ENCODE peak calls at places on chromosomes 5 and 9, in ten cellular contexts. One of them, this sample, is unnamed.

GRCh38 chr5:140588311-140589070 is 23.9 kb downstream of the SLC35A4 start:
- DNase-seq in left ventricle myocardium inferior: no peak
- DNase-seq in kidney: no peak
- DNase-seq in PC-9: no peak
- DNase-seq in CD8-positive, alpha-beta memory T cell: no peak
- DNase-seq in breast epithelium: no peak
- DNase-seq in HCT116: no peak
- DNase-seq in mesendoderm: no peak
- DNase-seq in stomach: no peak
- DNase-seq in astrocyte: no peak
- DNase-seq in this sample: peak; percentile 33

GRCh38 chr9:116073826-116074225 is 79.8 kb upstream of the PAPPA start:
- DNase-seq in left ventricle myocardium inferior: no peak
- DNase-seq in kidney: no peak
- DNase-seq in PC-9: no peak
- DNase-seq in CD8-positive, alpha-beta memory T cell: no peak
- DNase-seq in breast epithelium: peak; percentile 84
- DNase-seq in HCT116: no peak
- DNase-seq in mesendoderm: no peak
- DNase-seq in stomach: no peak
- DNase-seq in astrocyte: peak; percentile 95
- DNase-seq in this sample: peak; percentile 91

GRCh38 chr9:110320651-110321050 is 17.0 kb downstream of the TXNDC8 start:
- DNase-seq in left ventricle myocardium inferior: no peak
- DNase-seq in kidney: no peak
- DNase-seq in PC-9: no peak
- DNase-seq in CD8-positive, alpha-beta memory T cell: no peak
- DNase-seq in breast epithelium: no peak
- DNase-seq in HCT116: no peak
- DNase-seq in mesendoderm: no peak
- DNase-seq in stomach: no peak
- DNase-seq in astrocyte: peak; percentile 51
- DNase-seq in this sample: no peak

GRCh38 chr9:72255546-72255925 is 106.3 kb downstream of the GDA start:
- DNase-seq in left ventricle myocardium inferior: no peak
- DNase-seq in kidney: no peak
- DNase-seq in PC-9: no peak
- DNase-seq in CD8-positive, alpha-beta memory T cell: no peak
- DNase-seq in breast epithelium: no peak
- DNase-seq in HCT116: no peak
- DNase-seq in mesendoderm: no peak
- DNase-seq in stomach: no peak
- DNase-seq in astrocyte: no peak
- DNase-seq in this sample: no peak

GRCh38 chr5:93532370-93532769 is 48.6 kb downstream of the NR2F1-AS1 start:
- DNase-seq in left ventricle myocardium inferior: peak; percentile 51
- DNase-seq in kidney: peak; percentile 48
- DNase-seq in PC-9: no peak
- DNase-seq in CD8-positive, alpha-beta memory T cell: no peak
- DNase-seq in breast epithelium: peak; percentile 73
- DNase-seq in HCT116: no peak
- DNase-seq in mesendoderm: no peak
- DNase-seq in stomach: peak; percentile 50
- DNase-seq in astrocyte: peak; percentile 93
- DNase-seq in this sample: peak; percentile 92

GRCh38 chr9:126893079-126893478 is 21.5 kb upstream of the RALGPS1 start:
- DNase-seq in left ventricle myocardium inferior: no peak
- DNase-seq in kidney: no peak
- DNase-seq in PC-9: no peak
- DNase-seq in CD8-positive, alpha-beta memory T cell: no peak
- DNase-seq in breast epithelium: no peak
- DNase-seq in HCT116: peak; percentile 8
- DNase-seq in mesendoderm: no peak
- DNase-seq in stomach: no peak
- DNase-seq in astrocyte: no peak
- DNase-seq in this sample: no peak

GRCh38 chr9:129596541-129597328 is 24.2 kb downstream of the C9orf50 start:
- DNase-seq in left ventricle myocardium inferior: peak; percentile 75
- DNase-seq in kidney: peak; percentile 95
- DNase-seq in PC-9: no peak
- DNase-seq in CD8-positive, alpha-beta memory T cell: no peak
- DNase-seq in breast epithelium: peak; percentile 47
- DNase-seq in HCT116: peak; percentile 88
- DNase-seq in mesendoderm: peak; percentile 98
- DNase-seq in stomach: peak; percentile 66
- DNase-seq in astrocyte: peak; percentile 72
- DNase-seq in this sample: no peak

GRCh38 chr5:179120951-179121666 is 60.9 kb downstream of the ZNF354C start:
- DNase-seq in left ventricle myocardium inferior: no peak
- DNase-seq in kidney: peak; percentile 61
- DNase-seq in PC-9: no peak
- DNase-seq in CD8-positive, alpha-beta memory T cell: no peak
- DNase-seq in breast epithelium: no peak
- DNase-seq in HCT116: no peak
- DNase-seq in mesendoderm: no peak
- DNase-seq in stomach: peak; percentile 24
- DNase-seq in astrocyte: no peak
- DNase-seq in this sample: no peak

GRCh38 chr5:159504857-159505304 is 174.6 kb upstream of the IL12B start:
- DNase-seq in left ventricle myocardium inferior: peak; percentile 23
- DNase-seq in kidney: peak; percentile 63
- DNase-seq in PC-9: peak; percentile 93
- DNase-seq in CD8-positive, alpha-beta memory T cell: no peak
- DNase-seq in breast epithelium: no peak
- DNase-seq in HCT116: no peak
- DNase-seq in mesendoderm: peak; percentile 62
- DNase-seq in stomach: no peak
- DNase-seq in astrocyte: peak; percentile 66
- DNase-seq in this sample: peak; percentile 72

GRCh38 chr5:34749431-34749872 is 89.5 kb upstream of the TTC23L start:
- DNase-seq in left ventricle myocardium inferior: no peak
- DNase-seq in kidney: no peak
- DNase-seq in PC-9: no peak
- DNase-seq in CD8-positive, alpha-beta memory T cell: no peak
- DNase-seq in breast epithelium: no peak
- DNase-seq in HCT116: no peak
- DNase-seq in mesendoderm: no peak
- DNase-seq in stomach: no peak
- DNase-seq in astrocyte: peak; percentile 87
- DNase-seq in this sample: peak; percentile 21

GRCh38 chr5:67095346-67095871 is 101.2 kb downstream of the CD180 start:
- DNase-seq in left ventricle myocardium inferior: peak; percentile 80
- DNase-seq in kidney: peak; percentile 81
- DNase-seq in PC-9: no peak
- DNase-seq in CD8-positive, alpha-beta memory T cell: no peak
- DNase-seq in breast epithelium: peak; percentile 67
- DNase-seq in HCT116: no peak
- DNase-seq in mesendoderm: peak; percentile 38
- DNase-seq in stomach: peak; percentile 63
- DNase-seq in astrocyte: peak; percentile 23
- DNase-seq in this sample: peak; percentile 40

GRCh38 chr9:81980568-81980967 is 8.0 kb upstream of the SPATA31D1 start:
- DNase-seq in left ventricle myocardium inferior: no peak
- DNase-seq in kidney: no peak
- DNase-seq in PC-9: no peak
- DNase-seq in CD8-positive, alpha-beta memory T cell: no peak
- DNase-seq in breast epithelium: no peak
- DNase-seq in HCT116: no peak
- DNase-seq in mesendoderm: no peak
- DNase-seq in stomach: no peak
- DNase-seq in astrocyte: peak; percentile 9
- DNase-seq in this sample: no peak

GRCh38 chr9:133737774-133738038 is 446 bp downstream of the SARDH start:
- DNase-seq in left ventricle myocardium inferior: no peak
- DNase-seq in kidney: no peak
- DNase-seq in PC-9: no peak
- DNase-seq in CD8-positive, alpha-beta memory T cell: no peak
- DNase-seq in breast epithelium: no peak
- DNase-seq in HCT116: no peak
- DNase-seq in mesendoderm: no peak
- DNase-seq in stomach: no peak
- DNase-seq in astrocyte: no peak
- DNase-seq in this sample: no peak
- H3K4me3 ChIP-seq in left ventricle myocardium inferior: peak overlapping the region; percentile 60
- H3K4me3 ChIP-seq in kidney: peak overlapping the region; percentile 56
- H3K4me3 ChIP-seq in PC-9: peak overlapping the region; percentile 33
- H3K4me3 ChIP-seq in CD8-positive, alpha-beta memory T cell: no peak overlapping the region
- H3K4me3 ChIP-seq in breast epithelium: peak overlapping the region; percentile 48
- H3K4me3 ChIP-seq in HCT116: peak overlapping the region; percentile 55
- H3K4me3 ChIP-seq in mesendoderm: no peak overlapping the region
- H3K4me3 ChIP-seq in stomach: peak overlapping the region; percentile 43
- H3K4me3 ChIP-seq in astrocyte: no peak overlapping the region
- H3K4me3 ChIP-seq in this sample: no peak overlapping the region

GRCh38 chr5:132622608-132623007 is 35.4 kb upstream of the IL13 start:
- DNase-seq in left ventricle myocardium inferior: no peak
- DNase-seq in kidney: no peak
- DNase-seq in PC-9: no peak
- DNase-seq in CD8-positive, alpha-beta memory T cell: no peak
- DNase-seq in breast epithelium: no peak
- DNase-seq in HCT116: no peak
- DNase-seq in mesendoderm: no peak
- DNase-seq in stomach: no peak
- DNase-seq in astrocyte: no peak
- DNase-seq in this sample: no peak
- H3K36me3 ChIP-seq in left ventricle myocardium inferior: peaks cover 50% of the 10 kb centered on the region
- H3K36me3 ChIP-seq in kidney: peaks cover 4% of the 10 kb centered on the region
- H3K36me3 ChIP-seq in PC-9: peaks cover 32% of the 10 kb centered on the region
- H3K36me3 ChIP-seq in CD8-positive, alpha-beta memory T cell: peaks cover 6% of the 10 kb centered on the region
- H3K36me3 ChIP-seq in breast epithelium: no peaks in the 10 kb centered on the region
- H3K36me3 ChIP-seq in HCT116: peaks cover 24% of the 10 kb centered on the region
- H3K36me3 ChIP-seq in mesendoderm: no peaks in the 10 kb centered on the region
- H3K36me3 ChIP-seq in stomach: peaks cover 68% of the 10 kb centered on the region
- H3K36me3 ChIP-seq in astrocyte: peaks cover 5% of the 10 kb centered on the region
- H3K36me3 ChIP-seq in this sample: peaks cover 62% of the 10 kb centered on the region

DNA sequence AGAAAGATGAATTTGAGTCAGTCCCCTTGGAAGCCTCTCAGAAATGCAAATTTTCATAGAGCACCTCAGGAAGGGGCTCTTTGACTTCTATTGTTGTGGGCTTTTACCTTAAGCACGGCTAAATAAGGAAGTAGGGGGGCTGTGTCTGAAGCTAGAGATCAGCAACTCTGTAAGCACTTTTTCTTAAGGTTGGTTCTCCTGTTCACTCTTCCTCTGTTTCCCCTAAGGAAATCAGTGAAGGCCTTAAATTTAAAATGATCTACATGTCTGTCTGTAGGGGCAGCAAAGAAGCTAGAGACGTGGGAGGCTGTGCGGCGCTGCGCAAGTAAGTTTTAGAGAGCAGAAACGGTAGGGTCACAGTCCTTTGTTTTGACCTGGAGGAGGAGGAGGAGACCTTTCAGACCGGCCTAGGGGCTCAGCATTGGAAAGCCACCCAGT is 1.2 kb upstream of the CDC14B start:
- DNase-seq in left ventricle myocardium inferior: no peak
- DNase-seq in kidney: no peak
- DNase-seq in PC-9: no peak
- DNase-seq in CD8-positive, alpha-beta memory T cell: no peak
- DNase-seq in breast epithelium: no peak
- DNase-seq in HCT116: no peak
- DNase-seq in mesendoderm: peak; percentile 87
- DNase-seq in stomach: no peak
- DNase-seq in astrocyte: no peak
- DNase-seq in this sample: no peak
- H3K4me3 ChIP-seq in left ventricle myocardium inferior: no peak overlapping the region
- H3K4me3 ChIP-seq in kidney: no peak overlapping the region
- H3K4me3 ChIP-seq in PC-9: peak overlapping the region; percentile 74
- H3K4me3 ChIP-seq in CD8-positive, alpha-beta memory T cell: no peak overlapping the region
- H3K4me3 ChIP-seq in breast epithelium: no peak overlapping the region
- H3K4me3 ChIP-seq in HCT116: no peak overlapping the region
- H3K4me3 ChIP-seq in mesendoderm: no peak overlapping the region
- H3K4me3 ChIP-seq in stomach: no peak overlapping the region
- H3K4me3 ChIP-seq in astrocyte: no peak overlapping the region
- H3K4me3 ChIP-seq in this sample: no peak overlapping the region

DNA sequence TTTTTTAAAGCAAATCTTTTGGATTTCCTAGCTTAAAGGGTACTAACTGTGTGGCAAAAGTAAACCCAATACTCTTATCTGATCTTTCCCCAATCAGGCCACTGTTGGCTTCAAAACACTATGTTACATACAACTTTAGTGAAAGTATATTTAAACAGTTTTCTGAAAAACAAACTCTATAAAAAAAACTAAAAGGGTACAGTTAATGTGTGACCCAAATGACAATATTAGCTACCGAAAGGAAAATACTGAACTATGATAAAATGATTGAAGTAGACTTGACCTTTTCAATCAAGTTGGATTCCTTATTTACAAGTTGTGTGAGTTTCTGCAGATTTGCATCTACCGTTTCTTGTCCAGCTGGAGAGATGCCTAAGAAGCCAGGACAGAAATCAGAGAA is 5.8 kb downstream of the MTX3 start:
- DNase-seq in left ventricle myocardium inferior: no peak
- DNase-seq in kidney: no peak
- DNase-seq in PC-9: no peak
- DNase-seq in CD8-positive, alpha-beta memory T cell: no peak
- DNase-seq in breast epithelium: no peak
- DNase-seq in HCT116: no peak
- DNase-seq in mesendoderm: no peak
- DNase-seq in stomach: no peak
- DNase-seq in astrocyte: no peak
- DNase-seq in this sample: no peak
- H3K36me3 ChIP-seq in left ventricle myocardium inferior: peaks cover 88% of the 10 kb centered on the region
- H3K36me3 ChIP-seq in kidney: peaks cover 11% of the 10 kb centered on the region
- H3K36me3 ChIP-seq in PC-9: peaks cover 45% of the 10 kb centered on the region
- H3K36me3 ChIP-seq in CD8-positive, alpha-beta memory T cell: peaks cover 33% of the 10 kb centered on the region
- H3K36me3 ChIP-seq in breast epithelium: no peaks in the 10 kb centered on the region
- H3K36me3 ChIP-seq in HCT116: peaks cover 38% of the 10 kb centered on the region
- H3K36me3 ChIP-seq in mesendoderm: peaks cover 2% of the 10 kb centered on the region
- H3K36me3 ChIP-seq in stomach: peaks cover 89% of the 10 kb centered on the region
- H3K36me3 ChIP-seq in astrocyte: peaks cover 30% of the 10 kb centered on the region
- H3K36me3 ChIP-seq in this sample: peaks cover 59% of the 10 kb centered on the region

DNA sequence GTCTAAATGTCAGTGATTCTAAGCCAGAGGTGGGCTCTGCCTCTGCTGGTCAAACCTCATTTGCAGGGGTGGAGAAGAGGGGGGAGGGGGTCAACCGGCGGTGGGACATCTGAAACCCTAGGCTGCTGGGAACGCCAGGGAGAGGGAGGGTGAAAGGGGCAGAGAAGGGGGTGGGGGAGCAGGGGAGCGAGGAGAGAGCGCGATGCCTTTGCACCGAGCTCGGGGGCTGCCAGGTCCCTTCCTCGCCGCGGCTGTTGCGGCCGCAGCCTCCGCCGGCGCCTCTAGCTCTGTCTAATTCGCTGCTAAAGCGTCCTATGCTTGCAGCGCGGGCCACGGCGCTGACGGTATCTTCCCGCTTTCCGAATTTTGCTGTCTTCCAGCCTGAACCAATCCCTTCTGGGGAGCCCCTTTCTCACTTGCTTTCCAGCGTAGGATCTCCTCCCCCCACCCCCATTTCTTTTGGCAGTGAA is at the start of gene FGF10:
- DNase-seq in left ventricle myocardium inferior: peak; percentile 29
- DNase-seq in kidney: peak; percentile 78
- DNase-seq in PC-9: no peak
- DNase-seq in CD8-positive, alpha-beta memory T cell: no peak
- DNase-seq in breast epithelium: no peak
- DNase-seq in HCT116: no peak
- DNase-seq in mesendoderm: peak; percentile 88
- DNase-seq in stomach: no peak
- DNase-seq in astrocyte: no peak
- DNase-seq in this sample: peak; percentile 63
- H3K4me3 ChIP-seq in left ventricle myocardium inferior: peak within 1 kb of the TSS; percentile 64
- H3K4me3 ChIP-seq in kidney: peak within 1 kb of the TSS; percentile 59
- H3K4me3 ChIP-seq in PC-9: no peak within 1 kb of the TSS
- H3K4me3 ChIP-seq in CD8-positive, alpha-beta memory T cell: no peak within 1 kb of the TSS
- H3K4me3 ChIP-seq in breast epithelium: peak within 1 kb of the TSS; percentile 54
- H3K4me3 ChIP-seq in HCT116: no peak within 1 kb of the TSS
- H3K4me3 ChIP-seq in mesendoderm: peak within 1 kb of the TSS; percentile 31
- H3K4me3 ChIP-seq in stomach: peak within 1 kb of the TSS; percentile 48
- H3K4me3 ChIP-seq in astrocyte: peak within 1 kb of the TSS; percentile 39
- H3K4me3 ChIP-seq in this sample: peak within 1 kb of the TSS; percentile 58